ENCODE peak calls at places on chromosome X, in five cellular contexts. T, E, W, U and Q are unnamed samples.

GRCh38 chrX:17564689-17565409 is 172.4 kb upstream of the SCML1 start:
- DNase-seq in T (no peak), E (no peak), W (no peak), U (peak), Q (no peak)

GRCh38 chrX:108736509-108737479 is at the start of gene IRS4:
- DNase-seq in T (peak), E (peak), W (peak), U (peak), Q (peak)

GRCh38 chrX:46730765-46731164 is 28.2 kb downstream of the SLC9A7 start:
- DNase-seq in T (no peak), E (no peak), W (no peak), U (no peak), Q (no peak)

GRCh38 chrX:2735270-2735669 is 16.6 kb upstream of the XG start:
- DNase-seq in T (no peak), E (no peak), W (no peak), U (no peak), Q (no peak)

GRCh38 chrX:107880054-107880610 is 54.5 kb downstream of the MID2 start:
- DNase-seq in T (no peak), E (no peak), W (no peak), U (no peak), Q (no peak)

GRCh38 chrX:46305431-46305830 is 239.8 kb downstream of the ZNF674 start:
- DNase-seq in T (no peak), E (no peak), W (no peak), U (no peak), Q (no peak)

GRCh38 chrX:111168314-111168713 is 72.3 kb downstream of the PAK3 start:
- DNase-seq in T (no peak), E (no peak), W (no peak), U (peak), Q (peak)

GRCh38 chrX:34659575-34659974 is 2.5 kb upstream of the TMEM47 start:
- DNase-seq in T (no peak), E (no peak), W (no peak), U (no peak), Q (peak)

GRCh38 chrX:136658151-136658550 is 10.2 kb downstream of the CD40LG start:
- DNase-seq in T (no peak), E (no peak), W (no peak), U (no peak), Q (no peak)

GRCh38 chrX:50978920-50979660 is 68.6 kb downstream of the BMP15 start:
- DNase-seq in T (no peak), E (no peak), W (no peak), U (no peak), Q (peak)

GRCh38 chrX:2894885-2895292 is 34.2 kb downstream of the ARSD start:
- DNase-seq in T (no peak), E (no peak), W (no peak), U (peak), Q (no peak)

GRCh38 chrX:105662248-105662647 is 160.1 kb upstream of the NRK start:
- DNase-seq in T (no peak), E (no peak), W (no peak), U (no peak), Q (no peak)
- H2BK12ac ChIP-seq in T (no peak), E (no peak), W (no peak), U (no peak), Q (no peak)

DNA sequence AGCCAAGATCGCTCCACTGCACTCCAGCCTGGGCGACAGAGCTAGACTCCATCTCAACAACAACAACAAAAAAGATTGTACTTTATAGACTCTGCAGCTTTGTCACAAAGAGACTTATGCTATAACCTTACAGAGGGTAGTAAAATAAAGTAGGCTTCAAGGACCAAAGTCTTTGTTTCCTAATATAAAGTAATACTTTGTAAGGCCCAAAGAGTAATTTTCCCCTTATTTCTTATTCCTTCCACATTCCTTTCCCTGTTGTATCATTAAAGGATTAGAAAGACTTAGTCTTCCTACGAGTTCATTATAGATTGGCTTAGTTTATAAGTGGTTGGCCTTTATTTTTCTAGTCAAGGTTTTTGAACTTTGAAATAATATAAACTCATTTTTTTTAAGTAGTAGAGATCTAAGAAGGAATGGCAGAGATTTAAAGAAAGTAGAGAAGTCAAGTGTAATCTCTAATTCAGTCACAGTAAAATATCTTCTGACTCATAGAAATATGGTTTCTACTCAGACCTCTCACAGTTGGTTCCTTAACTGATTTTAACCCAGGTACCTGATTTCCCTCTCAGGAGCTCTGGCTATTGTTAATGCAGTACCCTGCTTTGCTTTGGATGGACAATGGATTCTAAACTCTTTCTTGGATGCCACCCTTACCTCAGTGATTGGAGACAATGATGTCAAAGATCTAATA is 26.2 kb downstream of the YY2 start:
- DNase-seq in T (no peak), E (no peak), W (no peak), U (no peak), Q (no peak)
- H2BK12ac ChIP-seq in T (no peak), E (no peak), W (no peak), U (no peak), Q (no peak)

GRCh38 chrX:106159861-106160282 is 8.2 kb upstream of the PWWP3B start:
- DNase-seq in T (no peak), E (no peak), W (no peak), U (no peak), Q (no peak)
- H2BK12ac ChIP-seq in T (no peak), E (no peak), W (no peak), U (no peak), Q (no peak)

DNA sequence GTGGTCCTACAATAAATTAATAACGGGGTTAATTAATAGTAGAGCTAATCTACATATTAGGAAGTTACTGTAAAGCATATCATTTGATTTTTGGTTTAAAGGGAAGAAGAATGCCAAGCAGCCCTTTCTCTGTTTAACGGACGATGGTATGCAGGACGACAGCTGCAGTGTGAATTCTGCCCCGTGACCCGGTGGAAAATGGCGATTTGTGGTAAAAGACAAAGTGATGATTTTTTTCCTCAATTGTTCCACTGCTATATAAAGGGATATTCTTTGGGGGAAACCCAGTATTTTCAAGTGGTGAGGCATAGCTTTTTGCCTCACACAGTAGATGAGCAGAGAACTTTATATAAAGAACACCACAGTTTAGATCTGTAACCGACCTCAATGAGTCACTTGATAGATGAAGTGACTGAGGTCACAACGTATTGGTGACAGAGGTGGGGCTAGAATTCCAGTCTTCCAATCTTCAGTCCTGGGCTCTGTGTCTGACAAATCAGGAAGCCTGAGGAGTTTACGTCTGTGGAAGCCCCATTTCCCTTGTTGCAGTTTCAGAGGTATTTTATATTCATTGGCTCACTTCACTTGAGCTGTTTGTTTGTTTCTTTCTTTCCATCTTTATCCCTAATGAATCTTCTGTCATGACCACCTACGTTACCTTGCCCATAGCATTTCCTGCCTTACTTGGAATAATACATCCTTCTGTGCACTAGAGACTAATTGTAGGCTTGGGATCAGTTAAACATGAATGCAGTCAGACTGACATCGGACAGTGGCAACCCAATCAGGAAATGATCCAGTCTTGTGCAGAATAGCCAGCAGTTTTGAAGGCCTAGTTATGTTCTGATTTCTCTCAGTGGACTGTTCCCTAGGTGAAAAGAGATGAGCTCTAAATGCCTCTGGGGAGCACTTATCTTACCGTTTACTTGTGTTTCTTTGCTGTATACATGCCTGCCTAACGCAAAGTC is 30.1 kb downstream of the ZRSR2 start:
- DNase-seq in T (no peak), E (no peak), W (no peak), U (peak), Q (no peak)
- H2BK12ac ChIP-seq in T (no peak), E (no peak), W (no peak), U (no peak), Q (no peak)

GRCh38 chrX:30010471-30010870 is 204.9 kb upstream of the MAGEB2 start:
- DNase-seq in T (no peak), E (no peak), W (no peak), U (peak), Q (no peak)

GRCh38 chrX:30005821-30006220 is 209.5 kb upstream of the MAGEB2 start:
- DNase-seq in T (no peak), E (no peak), W (no peak), U (no peak), Q (no peak)
- H2BK12ac ChIP-seq in T (no peak), E (no peak), W (no peak), U (no peak), Q (no peak)

DNA sequence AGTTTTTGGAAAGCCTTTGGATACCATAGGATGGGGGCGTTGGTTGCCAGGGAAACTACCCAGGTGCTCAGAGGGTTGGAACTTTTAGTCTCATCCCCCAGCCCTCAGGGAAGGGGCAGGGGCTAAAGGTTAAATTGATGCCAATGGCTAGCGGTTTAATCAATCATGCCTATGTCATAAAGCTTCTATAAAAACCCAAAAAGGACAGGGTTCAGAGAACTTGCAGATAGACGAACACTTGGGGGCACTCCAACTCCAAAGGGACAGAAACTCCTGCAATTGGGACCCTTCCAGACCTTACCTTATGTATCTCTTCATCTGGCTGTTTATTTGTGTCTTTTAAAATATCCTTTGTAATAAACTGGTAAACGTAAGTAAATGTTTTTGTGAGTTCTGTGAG is 30.0 kb upstream of the GPR173 start:
- DNase-seq in T (no peak), E (no peak), W (no peak), U (no peak), Q (peak)
- H2BK12ac ChIP-seq in T (no peak), E (no peak), W (no peak), U (no peak), Q (no peak)

DNA sequence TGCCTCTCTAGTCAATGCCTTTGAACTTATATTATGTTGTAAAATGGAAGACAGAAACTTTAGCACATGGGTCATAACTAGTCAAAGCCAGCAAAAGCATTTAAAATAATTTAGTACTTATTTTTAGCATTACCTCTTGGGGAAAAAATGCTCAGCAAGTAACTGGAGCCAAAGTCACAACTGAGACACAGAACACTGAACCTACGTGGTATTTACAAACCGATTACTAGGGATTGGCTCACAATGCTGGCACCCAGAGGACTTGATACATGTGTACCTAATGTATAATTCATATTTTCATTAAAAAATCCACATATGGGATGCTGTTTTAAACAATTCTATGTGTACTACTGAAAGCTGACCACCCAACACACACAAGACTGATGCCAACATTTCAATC is 38.4 kb downstream of the PHKA2 start:
- DNase-seq in T (peak), E (no peak), W (no peak), U (no peak), Q (no peak)
- H2BK12ac ChIP-seq in T (no peak), E (no peak), W (no peak), U (no peak), Q (no peak)